ENCODE peak calls at places on chromosomes 3 and 15, in five cellular contexts. One of them, this sample, is unnamed.
A peak's percentile ranks its signal among the peaks of the same experiment; 100 is the strongest.

GRCh38 chr15:90557651-90558084 is 27.9 kb downstream of the CRTC3 start:
- DNase-seq in hepatocyte: peak; percentile 41
- DNase-seq in colonic mucosa: peak; percentile 46
- DNase-seq in cardiac muscle cell: peak; percentile 42
- DNase-seq in A549: no peak
- DNase-seq in this sample: peak; percentile 56

GRCh38 chr3:80643421-80643820 is 875.6 kb upstream of the ROBO1 start:
- DNase-seq in cardiac muscle cell: no peak
- DNase-seq in A549: no peak
- DNase-seq in colonic mucosa: no peak
- DNase-seq in hepatocyte: peak; percentile 8
- DNase-seq in this sample: no peak

GRCh38 chr3:51712963-51713362 is 6.1 kb downstream of the GRM2 start:
- DNase-seq in colonic mucosa: peak; percentile 6
- DNase-seq in hepatocyte: no peak
- DNase-seq in cardiac muscle cell: no peak
- DNase-seq in A549: no peak
- DNase-seq in this sample: no peak

GRCh38 chr3:88113311-88114162 is 36.2 kb upstream of the C3orf38 start:
- DNase-seq in A549: peak; percentile 72
- DNase-seq in colonic mucosa: peak; percentile 73
- DNase-seq in cardiac muscle cell: peak; percentile 82
- DNase-seq in hepatocyte: peak; percentile 82
- DNase-seq in this sample: peak; percentile 47

GRCh38 chr15:63640146-63640545 is 43.0 kb downstream of the FBXL22 start:
- DNase-seq in A549: no peak
- DNase-seq in hepatocyte: no peak
- DNase-seq in colonic mucosa: no peak
- DNase-seq in cardiac muscle cell: no peak
- DNase-seq in this sample: no peak

GRCh38 chr3:196772897-196773296 is 33.2 kb downstream of the PAK2 start:
- DNase-seq in colonic mucosa: no peak
- DNase-seq in hepatocyte: no peak
- DNase-seq in cardiac muscle cell: no peak
- DNase-seq in A549: no peak
- DNase-seq in this sample: no peak

GRCh38 chr3:161851941-161852566 is 355.4 kb downstream of the OTOL1 start:
- DNase-seq in cardiac muscle cell: peak; percentile 48
- DNase-seq in A549: peak; percentile 53
- DNase-seq in hepatocyte: peak; percentile 49
- DNase-seq in colonic mucosa: peak; percentile 63
- DNase-seq in this sample: peak; percentile 68

GRCh38 chr3:185846041-185846440 is 21.2 kb upstream of the IGF2BP2 start:
- DNase-seq in cardiac muscle cell: peak; percentile 24
- DNase-seq in colonic mucosa: no peak
- DNase-seq in hepatocyte: no peak
- DNase-seq in A549: no peak
- DNase-seq in this sample: no peak

GRCh38 chr15:31257286-31257685 is 69.3 kb upstream of the KLF13 start:
- DNase-seq in colonic mucosa: no peak
- DNase-seq in A549: no peak
- DNase-seq in cardiac muscle cell: no peak
- DNase-seq in hepatocyte: no peak
- DNase-seq in this sample: no peak

GRCh38 chr3:149179225-149179624 is 42.4 kb downstream of the CP start:
- DNase-seq in cardiac muscle cell: no peak
- DNase-seq in A549: peak; percentile 20
- DNase-seq in colonic mucosa: no peak
- DNase-seq in hepatocyte: no peak
- DNase-seq in this sample: no peak

GRCh38 chr15:67120839-67121540 is 55.6 kb downstream of the SMAD3 start:
- DNase-seq in A549: peak; percentile 90
- DNase-seq in hepatocyte: peak; percentile 86
- DNase-seq in cardiac muscle cell: no peak
- DNase-seq in colonic mucosa: peak; percentile 84
- DNase-seq in this sample: peak; percentile 84
- H3K27ac ChIP-seq in A549: peak overlapping the region; percentile 92
- H3K27ac ChIP-seq in hepatocyte: peak overlapping the region; percentile 96
- H3K27ac ChIP-seq in cardiac muscle cell: no peak overlapping the region
- H3K27ac ChIP-seq in colonic mucosa: peak overlapping the region; percentile 75
- H3K27ac ChIP-seq in this sample: peak overlapping the region; percentile 87

GRCh38 chr3:191123231-191123630 is 75.8 kb upstream of the OSTN start:
- DNase-seq in A549: no peak
- DNase-seq in cardiac muscle cell: no peak
- DNase-seq in colonic mucosa: no peak
- DNase-seq in hepatocyte: no peak
- DNase-seq in this sample: no peak

GRCh38 chr3:191119415-191120295 is 79.4 kb upstream of the OSTN start:
- DNase-seq in cardiac muscle cell: no peak
- DNase-seq in hepatocyte: no peak
- DNase-seq in A549: no peak
- DNase-seq in colonic mucosa: no peak
- DNase-seq in this sample: no peak

DNA sequence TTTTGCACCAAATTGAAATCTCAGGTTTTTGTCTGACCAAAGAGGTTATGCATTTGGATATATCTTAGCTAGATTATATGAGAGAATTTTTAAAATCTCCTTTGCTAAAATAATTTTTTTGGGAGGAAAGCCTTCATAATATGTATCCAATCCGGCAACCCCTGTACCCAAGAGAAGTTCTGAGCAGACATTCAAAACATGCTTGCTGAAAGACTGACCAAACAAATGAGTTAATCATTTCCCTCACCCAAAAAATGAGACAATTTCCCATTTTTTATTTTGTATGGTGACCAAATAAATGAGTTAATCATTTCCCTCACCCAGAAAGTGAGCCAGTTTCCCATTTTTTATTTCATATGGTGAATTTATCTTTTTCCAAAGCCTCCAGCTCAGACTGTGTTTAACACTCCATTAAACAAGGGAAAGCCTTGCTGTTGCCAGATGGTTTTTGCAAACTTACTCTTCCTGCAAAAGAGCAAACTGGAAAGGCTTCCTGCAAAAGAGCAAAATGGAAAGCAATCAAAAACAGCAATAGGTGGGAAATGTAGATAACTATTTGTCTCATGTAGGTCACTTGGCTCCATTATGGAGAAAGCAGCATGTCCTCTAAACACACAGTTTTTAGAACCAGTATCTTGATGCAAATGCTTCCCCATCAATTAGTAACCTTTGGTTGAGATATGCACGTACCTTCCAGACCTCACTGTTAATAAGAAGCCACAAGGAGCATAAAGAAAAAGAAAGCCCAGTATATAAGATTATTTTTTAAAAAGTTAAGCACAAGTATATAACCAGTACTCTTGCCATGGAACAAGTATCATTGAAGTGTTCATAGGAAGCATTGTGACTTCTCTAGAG is 78.4 kb upstream of the OSTN start:
- DNase-seq in A549: no peak
- DNase-seq in colonic mucosa: no peak
- DNase-seq in hepatocyte: no peak
- DNase-seq in cardiac muscle cell: no peak
- DNase-seq in this sample: no peak
- H3K4me3 ChIP-seq in A549: no peak overlapping the region
- H3K4me3 ChIP-seq in colonic mucosa: no peak overlapping the region
- H3K4me3 ChIP-seq in hepatocyte: no peak overlapping the region
- H3K4me3 ChIP-seq in cardiac muscle cell: no peak overlapping the region
- H3K4me3 ChIP-seq in this sample: no peak overlapping the region

DNA sequence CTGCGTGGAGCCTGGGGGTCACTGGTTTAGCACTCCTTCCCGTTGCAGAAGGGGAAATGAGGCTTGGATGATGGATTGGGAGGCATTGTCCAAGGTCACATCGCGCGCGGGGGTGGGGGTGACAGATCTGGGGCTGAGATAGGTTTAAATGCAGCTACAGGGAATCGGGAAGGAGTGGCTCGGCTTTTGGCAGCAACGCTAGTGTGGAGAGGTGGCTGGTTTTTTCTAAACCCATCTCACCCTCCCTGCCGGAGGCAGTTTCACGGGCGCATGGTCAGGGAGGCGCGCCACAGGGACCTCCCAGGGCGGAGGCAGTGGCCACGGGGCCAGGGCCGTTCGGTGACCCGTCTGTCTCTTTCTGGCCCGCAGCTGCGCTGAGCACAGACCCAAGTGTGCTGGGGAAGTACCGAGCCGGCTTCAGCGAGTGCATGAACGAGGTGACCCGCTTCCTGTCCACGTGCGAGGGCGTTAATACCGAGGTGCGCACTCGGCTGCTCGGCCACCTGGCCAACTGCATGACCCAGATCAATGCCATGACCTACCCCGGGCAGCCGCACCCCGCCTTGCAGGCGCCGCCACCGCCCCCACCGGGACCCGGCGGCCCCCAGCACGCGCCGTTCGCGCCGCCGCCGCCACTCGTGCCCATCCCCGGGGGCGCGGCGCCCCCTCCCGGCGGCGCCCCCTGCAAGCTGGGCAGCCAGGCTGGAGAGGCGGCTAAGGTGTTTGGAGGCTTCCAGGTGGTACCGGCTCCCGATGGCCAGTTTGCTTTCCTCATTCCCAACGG is 1.6 kb downstream of the HES1 start:
- DNase-seq in hepatocyte: peak; percentile 71
- DNase-seq in cardiac muscle cell: peak; percentile 69
- DNase-seq in A549: peak; percentile 65
- DNase-seq in colonic mucosa: peak; percentile 75
- DNase-seq in this sample: peak; percentile 79
- TF ChIP-seq CTCF in hepatocyte: peak; percentile 48
- TF ChIP-seq CTCF in cardiac muscle cell: peak; percentile 44
- TF ChIP-seq CTCF in A549: peak; percentile 68
- TF ChIP-seq CTCF in colonic mucosa: no peak
- TF ChIP-seq CTCF in this sample: peak; percentile 48

GRCh38 chr15:91625506-91625905 is 228.0 kb upstream of the SLCO3A1 start:
- DNase-seq in colonic mucosa: no peak
- DNase-seq in hepatocyte: no peak
- DNase-seq in cardiac muscle cell: peak; percentile 23
- DNase-seq in A549: no peak
- DNase-seq in this sample: no peak

GRCh38 chr15:91622676-91623342 is 230.7 kb upstream of the SLCO3A1 start:
- DNase-seq in A549: no peak
- DNase-seq in hepatocyte: no peak
- DNase-seq in cardiac muscle cell: no peak
- DNase-seq in colonic mucosa: no peak
- DNase-seq in this sample: no peak

GRCh38 chr15:91632176-91632575 is 221.3 kb upstream of the SLCO3A1 start:
- DNase-seq in A549: no peak
- DNase-seq in colonic mucosa: no peak
- DNase-seq in cardiac muscle cell: no peak
- DNase-seq in hepatocyte: no peak
- DNase-seq in this sample: no peak

GRCh38 chr15:91630090-91630489 is 223.4 kb upstream of the SLCO3A1 start:
- DNase-seq in cardiac muscle cell: no peak
- DNase-seq in colonic mucosa: no peak
- DNase-seq in hepatocyte: no peak
- DNase-seq in A549: no peak
- DNase-seq in this sample: no peak

GRCh38 chr15:91627473-91628309 is 225.8 kb upstream of the SLCO3A1 start:
- DNase-seq in hepatocyte: peak; percentile 8
- DNase-seq in A549: no peak
- DNase-seq in colonic mucosa: no peak
- DNase-seq in cardiac muscle cell: peak; percentile 58
- DNase-seq in this sample: no peak
- H3K27ac ChIP-seq in hepatocyte: no peak overlapping the region
- H3K27ac ChIP-seq in A549: no peak overlapping the region
- H3K27ac ChIP-seq in colonic mucosa: no peak overlapping the region
- H3K27ac ChIP-seq in cardiac muscle cell: no peak overlapping the region
- H3K27ac ChIP-seq in this sample: no peak overlapping the region

DNA sequence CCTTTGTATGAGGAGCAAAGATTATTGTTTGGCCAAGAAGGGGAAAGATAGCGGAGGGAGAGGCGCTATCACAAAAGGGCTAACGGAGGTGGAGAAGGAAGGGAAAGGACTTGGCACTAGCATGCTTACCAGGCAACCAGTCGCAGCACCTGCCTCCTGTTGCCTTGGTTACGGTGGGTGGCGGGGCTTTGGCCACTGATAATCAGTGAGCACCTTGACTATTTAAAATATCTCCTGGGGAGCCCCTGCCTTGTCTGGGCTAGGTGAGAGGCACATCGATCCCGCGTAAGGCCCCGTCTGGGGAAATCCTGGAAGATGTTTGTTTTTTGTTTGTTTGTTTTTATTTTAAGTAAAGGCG is 14.7 kb upstream of the AEN start:
- DNase-seq in A549: no peak
- DNase-seq in colonic mucosa: no peak
- DNase-seq in hepatocyte: no peak
- DNase-seq in cardiac muscle cell: no peak
- DNase-seq in this sample: no peak
- H3K4me3 ChIP-seq in A549: no peak overlapping the region
- H3K4me3 ChIP-seq in colonic mucosa: no peak overlapping the region
- H3K4me3 ChIP-seq in hepatocyte: no peak overlapping the region
- H3K4me3 ChIP-seq in cardiac muscle cell: no peak overlapping the region
- H3K4me3 ChIP-seq in this sample: no peak overlapping the region

GRCh38 chr3:112304611-112305010 is 10.6 kb upstream of the SLC9C1 start:
- DNase-seq in A549: no peak
- DNase-seq in colonic mucosa: no peak
- DNase-seq in cardiac muscle cell: peak; percentile 3
- DNase-seq in hepatocyte: no peak
- DNase-seq in this sample: no peak
- TF ChIP-seq CTCF in A549: no peak
- TF ChIP-seq CTCF in colonic mucosa: no peak
- TF ChIP-seq CTCF in cardiac muscle cell: peak; percentile 46
- TF ChIP-seq CTCF in hepatocyte: peak; percentile 24
- TF ChIP-seq CTCF in this sample: no peak

GRCh38 chr3:42102569-42102968 is 11.4 kb downstream of the TRAK1 start:
- DNase-seq in hepatocyte: no peak
- DNase-seq in cardiac muscle cell: no peak
- DNase-seq in colonic mucosa: no peak
- DNase-seq in A549: no peak
- DNase-seq in this sample: no peak
- H3K27ac ChIP-seq in hepatocyte: peak overlapping the region; percentile 15
- H3K27ac ChIP-seq in cardiac muscle cell: no peak overlapping the region
- H3K27ac ChIP-seq in colonic mucosa: no peak overlapping the region
- H3K27ac ChIP-seq in A549: no peak overlapping the region
- H3K27ac ChIP-seq in this sample: no peak overlapping the region

GRCh38 chr3:13073976-13074375 is 747 bp upstream of the IQSEC1 start:
- DNase-seq in colonic mucosa: no peak
- DNase-seq in cardiac muscle cell: no peak
- DNase-seq in hepatocyte: no peak
- DNase-seq in A549: no peak
- DNase-seq in this sample: no peak

GRCh38 chr3:13072239-13073041 is 789 bp downstream of the IQSEC1 start:
- DNase-seq in cardiac muscle cell: no peak
- DNase-seq in colonic mucosa: no peak
- DNase-seq in A549: no peak
- DNase-seq in hepatocyte: no peak
- DNase-seq in this sample: no peak

GRCh38 chr3:13075318-13075717 is 2.1 kb upstream of the IQSEC1 start:
- DNase-seq in colonic mucosa: no peak
- DNase-seq in cardiac muscle cell: no peak
- DNase-seq in hepatocyte: no peak
- DNase-seq in A549: no peak
- DNase-seq in this sample: no peak

GRCh38 chr3:13071695-13072094 is 1.5 kb downstream of the IQSEC1 start:
- DNase-seq in hepatocyte: no peak
- DNase-seq in A549: no peak
- DNase-seq in colonic mucosa: no peak
- DNase-seq in cardiac muscle cell: no peak
- DNase-seq in this sample: no peak

GRCh38 chr3:13073042-13073906 is at the start of gene IQSEC1:
- DNase-seq in cardiac muscle cell: peak; percentile 62
- DNase-seq in hepatocyte: peak; percentile 73
- DNase-seq in A549: no peak
- DNase-seq in colonic mucosa: peak; percentile 29
- DNase-seq in this sample: peak; percentile 89
- H3K4me3 ChIP-seq in cardiac muscle cell: no peak within 1 kb of the TSS
- H3K4me3 ChIP-seq in hepatocyte: no peak within 1 kb of the TSS
- H3K4me3 ChIP-seq in A549: no peak within 1 kb of the TSS
- H3K4me3 ChIP-seq in colonic mucosa: peak within 1 kb of the TSS; percentile 5
- H3K4me3 ChIP-seq in this sample: peak within 1 kb of the TSS; percentile 49

This sample was measured in Peyer's patch.